ENCODE peak calls at places on chromosomes 11 and 22, in six cellular contexts. Q is foreskin fibroblast, B is cardiac fibroblast, C is IMR-90, Y is fibroblast of villous mesenchyme, M is fibroblast of mammary gland. F is an unnamed sample.

GRCh38 chr11:68956142-68956541 is 24.6 kb downstream of the MRGPRD start:
- DNase-seq in C (no peak), Q (no peak), M (no peak), B (no peak), Y (no peak), F (no peak)

GRCh38 chr22:37228106-37229011 is 15.7 kb downstream of the RAC2 start:
- DNase-seq in M (no peak), C (peak; percentile 27), Q (peak; percentile 30), Y (peak; percentile 37), B (peak; percentile 74), F (no peak)

GRCh38 chr11:65653229-65654225 is 9.2 kb downstream of the RELA start:
- DNase-seq in Q (peak; percentile 34), C (no peak), Y (peak; percentile 17), B (peak; percentile 29), M (no peak), F (no peak)

GRCh38 chr11:96081561-96081960 is 157.7 kb upstream of the MTMR2 start:
- DNase-seq in C (no peak), Q (no peak), M (no peak), Y (no peak), B (no peak), F (no peak)

GRCh38 chr22:49763696-49764095 is 64.0 kb downstream of the BRD1 start:
- DNase-seq in C (no peak), M (no peak), B (no peak), Y (no peak), Q (no peak), F (no peak)

GRCh38 chr22:49551897-49552659 is 275.6 kb downstream of the BRD1 start:
- DNase-seq in C (no peak), M (no peak), Q (no peak), B (no peak), Y (no peak), F (no peak)

GRCh38 chr11:114216804-114217195 is 79.4 kb upstream of the NNMT start:
- DNase-seq in M (no peak), B (no peak), Y (no peak), C (no peak), Q (no peak), F (no peak)

GRCh38 chr11:98423933-98424332 is 596.8 kb upstream of the CNTN5 start:
- DNase-seq in M (no peak), C (no peak), Q (no peak), B (no peak), Y (no peak), F (no peak)

GRCh38 chr11:130424613-130425140 is 3.7 kb downstream of the ADAMTS8 start:
- DNase-seq in M (no peak), B (no peak), C (no peak), Y (no peak), Q (no peak), F (no peak)

GRCh38 chr11:575324-575995 is 810 bp upstream of the PHRF1 start:
- DNase-seq in Y (no peak), M (no peak), B (no peak), C (no peak), Q (no peak), F (no peak)

GRCh38 chr22:22099833-22100812 is 117.5 kb upstream of the TOP3B start:
- DNase-seq in Y (peak; percentile 9), M (peak; percentile 20), B (peak; percentile 8), C (peak; percentile 32), Q (peak; percentile 10), F (no peak)

GRCh38 chr22:19982991-19983578 is 33.5 kb downstream of the ARVCF start:
- DNase-seq in Q (no peak), M (no peak), C (no peak), B (no peak), Y (no peak), F (no peak)

GRCh38 chr11:27213232-27213660 is 149.8 kb downstream of the CCDC34 start:
- DNase-seq in M (peak; percentile 94), Y (peak; percentile 91), Q (peak; percentile 94), C (peak; percentile 94), B (peak; percentile 84), F (peak; percentile 85)

GRCh38 chr11:1878134-1879031 is 13.3 kb downstream of the PRR33 start:
- DNase-seq in Q (no peak), Y (peak; percentile 87), B (no peak), C (no peak), M (no peak), F (no peak)

GRCh38 chr11:12930850-12931249 is 78.3 kb upstream of the RASSF10 start:
- DNase-seq in M (no peak), Y (no peak), B (no peak), Q (peak; percentile 25), C (no peak), F (no peak)

GRCh38 chr11:71139516-71140205 is 112.7 kb downstream of the SHANK2 start:
- DNase-seq in Q (peak; percentile 46), C (peak; percentile 26), M (peak; percentile 21), B (peak; percentile 40), Y (peak; percentile 19), F (no peak)

GRCh38 chr11:1062075-1062820 is 12.4 kb upstream of the MUC2 start:
- DNase-seq in Y (no peak), Q (no peak), M (no peak), C (no peak), B (no peak), F (no peak)

GRCh38 chr11:75195164-75195962 is 44.5 kb downstream of the SLCO2B1 start:
- DNase-seq in Y (no peak), Q (no peak), C (no peak), B (peak; percentile 72), M (no peak), F (no peak)

GRCh38 chr22:46957521-46957920 is 195.1 kb downstream of the TBC1D22A start:
- DNase-seq in Q (no peak), M (no peak), C (no peak), B (no peak), Y (no peak), F (no peak)

GRCh38 chr11:63918576-63919171 is 1.7 kb upstream of the RCOR2 start:
- DNase-seq in Y (peak; percentile 34), Q (peak; percentile 45), B (no peak), M (no peak), C (no peak), F (no peak)

GRCh38 chr11:108559340-108559739 is 34.2 kb downstream of the EXPH5 start:
- DNase-seq in M (peak; percentile 88), Q (peak; percentile 89), C (peak; percentile 76), Y (peak; percentile 91), B (peak; percentile 14), F (peak; percentile 55)

GRCh38 chr11:107840120-107840479 is 18.5 kb downstream of the SLC35F2 start:
- DNase-seq in M (no peak), C (no peak), Y (no peak), B (no peak), Q (no peak), F (no peak)

GRCh38 chr11:9615031-9615451 is 41.6 kb downstream of the WEE1 start:
- DNase-seq in M (no peak), Y (no peak), C (peak; percentile 13), Q (no peak), B (no peak), F (no peak)

GRCh38 chr11:113077379-113077778 is 116.2 kb downstream of the NCAM1 start:
- DNase-seq in C (no peak), M (no peak), Q (no peak), B (no peak), Y (no peak), F (no peak)

GRCh38 chr11:114346709-114347141 is 50.5 kb downstream of the NNMT start:
- DNase-seq in M (peak; percentile 29), B (no peak), Y (peak; percentile 39), C (no peak), Q (peak; percentile 6), F (no peak)

GRCh38 chr11:66976925-66977324 is 1.8 kb downstream of the C11orf86 start:
- DNase-seq in C (no peak), B (no peak), Q (no peak), M (no peak), Y (no peak), F (no peak)

GRCh38 chr11:66974724-66975402 is at the start of gene C11orf86:
- DNase-seq in Y (no peak), B (no peak), M (no peak), Q (no peak), C (no peak), F (no peak)

GRCh38 chr11:66973956-66974585 is 1.0 kb upstream of the C11orf86 start:
- DNase-seq in M (no peak), Q (peak; percentile 45), Y (peak; percentile 84), B (peak; percentile 56), C (no peak), F (no peak)

GRCh38 chr11:66975403-66976047 is 421 bp downstream of the C11orf86 start:
- DNase-seq in Y (no peak), Q (no peak), B (no peak), C (no peak), M (no peak), F (no peak)

GRCh38 chr11:66976048-66976467 is 954 bp downstream of the C11orf86 start:
- DNase-seq in B (peak; percentile 34), Y (peak; percentile 42), Q (peak; percentile 26), M (no peak), C (no peak), F (no peak)
- TF ChIP-seq CTCF in B (peak; percentile 79), Y (peak; percentile 83), Q (peak; percentile 73), M (peak; percentile 77), C (peak; percentile 67), F (peak; percentile 70)

DNA sequence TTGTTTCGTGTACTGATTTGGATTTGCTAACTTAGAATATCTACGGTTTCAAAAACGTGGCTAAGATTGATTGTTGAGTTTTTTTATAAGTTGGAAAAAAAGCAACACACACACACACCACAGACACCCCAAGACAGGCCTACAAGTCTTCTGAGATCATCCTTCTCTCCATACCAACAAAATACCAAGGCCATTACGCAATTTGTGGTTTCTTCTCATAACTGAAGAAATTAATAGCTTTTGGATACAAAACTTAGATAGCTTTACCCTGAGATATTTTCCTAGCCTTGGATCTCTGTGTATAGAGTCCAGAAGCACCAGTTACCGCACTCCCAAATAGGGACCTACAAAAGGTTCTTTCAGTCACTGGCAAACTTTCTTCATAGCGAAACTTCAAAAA is 113.6 kb downstream of the SIK3 start:
- DNase-seq in C (peak; percentile 98), Q (peak; percentile 94), M (peak; percentile 97), Y (peak; percentile 96), B (peak; percentile 89), F (peak; percentile 97)
- H3K4me3 ChIP-seq in C (no peak overlapping the region), Q (no peak overlapping the region), M (no peak overlapping the region), Y (peak overlapping the region; percentile 14), B (no peak overlapping the region), F (no peak overlapping the region)

DNA sequence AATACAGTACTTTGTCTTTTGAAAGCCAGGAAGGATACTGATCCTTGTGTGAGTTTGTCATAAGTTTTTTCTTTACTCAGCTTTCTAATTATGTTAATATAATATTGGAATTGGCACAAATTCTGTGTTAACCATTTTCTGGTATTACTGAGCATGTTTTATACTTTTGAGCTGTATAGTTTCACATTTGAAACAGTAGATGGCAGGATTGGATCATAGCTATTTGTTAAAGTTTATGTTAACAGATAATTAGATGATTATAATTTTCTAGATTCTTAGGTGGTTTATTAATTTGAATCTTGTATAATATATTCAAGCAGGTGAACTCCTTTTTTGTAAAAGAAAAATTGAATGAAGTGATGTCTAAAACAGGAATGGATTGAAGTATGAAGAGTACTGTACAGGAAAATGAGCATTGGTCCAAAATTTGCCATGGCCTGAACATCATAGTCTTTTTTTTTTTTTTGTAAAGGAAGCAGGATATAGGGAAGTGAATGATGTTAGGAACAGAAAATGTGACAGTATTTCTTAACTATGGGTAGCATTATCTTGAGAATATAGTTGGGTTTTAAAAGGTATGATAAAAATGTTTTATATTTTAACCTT is 102.0 kb downstream of the CYP2R1 start:
- DNase-seq in B (peak; percentile 20), Y (peak; percentile 27), C (peak; percentile 28), Q (peak; percentile 43), M (peak; percentile 20), F (no peak)
- TF ChIP-seq CTCF in B (peak; percentile 64), Y (peak; percentile 46), C (peak; percentile 65), Q (peak; percentile 27), M (peak; percentile 51), F (peak; percentile 36)

GRCh38 chr11:20363149-20363499 is 390 bp upstream of the HTATIP2 start:
- DNase-seq in Y (no peak), M (no peak), B (no peak), Q (no peak), C (no peak), F (no peak)
- H3K4me3 ChIP-seq in Y (peak overlapping the region; percentile 62), M (peak overlapping the region; percentile 51), B (peak overlapping the region; percentile 63), Q (peak overlapping the region; percentile 77), C (peak overlapping the region; percentile 59), F (peak overlapping the region; percentile 68)